ENCODE peak calls at places on chromosome 22, in nine cellular contexts. N is foreskin fibroblast; B is RPMI8226; Z is esophagus squamous epithelium; C is naive thymus-derived CD8-positive, alpha-beta T cell; E is NCI-H1436; M is cardiac muscle cell; D is stimulated activated CD8-positive, alpha-beta memory T cell treated with anti-CD3 and anti-CD28 coated beads, Interleukin-7, amount 100 ng/mL, for 24 hours; Q is GM12865. I is an unnamed sample.
A peak's percentile ranks its signal among the peaks of the same experiment; 100 is the strongest.

GRCh38 chr22:28241637-28242290 is 322.7 kb upstream of the PITPNB start:
- DNase-seq in Q (no peak), Z (no peak), D (no peak), B (no peak), N (no peak), M (no peak), C (no peak), E (no peak), I (no peak)

GRCh38 chr22:19745155-19746133 is 15.1 kb upstream of the TBX1 start:
- DNase-seq in M (no peak), B (no peak), E (no peak), C (no peak), N (no peak), Q (no peak), Z (no peak), D (no peak), I (peak; percentile 98)

GRCh38 chr22:28802595-28803087 is 2.3 kb upstream of the XBP1 start:
- DNase-seq in E (no peak), N (no peak), B (peak; percentile 72), D (no peak), M (no peak), Q (no peak), Z (no peak), C (no peak), I (no peak)

GRCh38 chr22:44383071-44383575 is 70.4 kb upstream of the SHISAL1 start:
- DNase-seq in C (no peak), B (no peak), Z (no peak), D (no peak), N (no peak), Q (no peak), E (no peak), M (no peak), I (peak; percentile 11)

GRCh38 chr22:19086944-19087343 is 35.3 kb downstream of the DGCR2 start:
- DNase-seq in Q (no peak), D (no peak), M (peak; percentile 44), N (peak; percentile 48), E (no peak), Z (no peak), C (no peak), B (no peak), I (no peak)

GRCh38 chr22:42285604-42286003 is 15.2 kb upstream of the TCF20 start:
- DNase-seq in N (no peak), Q (no peak), C (no peak), M (no peak), D (no peak), Z (no peak), E (no peak), B (no peak), I (no peak)

GRCh38 chr22:25351631-25352293 is 132.3 kb downstream of the CRYBB2 start:
- DNase-seq in E (no peak), D (no peak), M (no peak), B (no peak), Z (no peak), C (no peak), N (no peak), Q (no peak), I (no peak)

GRCh38 chr22:20432244-20432686 is 5.4 kb downstream of the SCARF2 start:
- DNase-seq in M (no peak), Z (no peak), D (no peak), C (no peak), B (no peak), E (no peak), Q (no peak), N (no peak), I (no peak)

GRCh38 chr22:21962655-21962949 is 10.0 kb upstream of the PPM1F start:
- DNase-seq in M (no peak), Z (no peak), B (no peak), E (no peak), D (no peak), N (no peak), Q (no peak), C (no peak), I (no peak)

GRCh38 chr22:39242389-39242808 is 2.4 kb downstream of the PDGFB start:
- DNase-seq in D (no peak), Z (no peak), E (no peak), Q (no peak), C (no peak), N (no peak), B (peak; percentile 86), M (no peak), I (no peak)

GRCh38 chr22:17772963-17773605 is 1.2 kb downstream of the BID start:
- DNase-seq in E (no peak), Z (no peak), Q (peak; percentile 27), B (no peak), N (peak; percentile 47), D (no peak), C (no peak), M (peak; percentile 37), I (no peak)

GRCh38 chr22:49871482-49871881 is 17.8 kb downstream of the ZBED4 start:
- DNase-seq in M (peak; percentile 8), B (no peak), E (no peak), Z (no peak), N (no peak), Q (no peak), C (no peak), D (no peak), I (no peak)

GRCh38 chr22:48662476-48663150 is 1165.1 kb downstream of the BRD1 start:
- DNase-seq in N (no peak), Z (no peak), D (no peak), B (no peak), C (no peak), M (no peak), Q (no peak), E (no peak), I (no peak)

GRCh38 chr22:23103199-23103954 is 33.1 kb downstream of the GNAZ start:
- DNase-seq in Q (no peak), B (no peak), E (no peak), Z (no peak), D (no peak), M (no peak), C (no peak), N (no peak), I (no peak)

GRCh38 chr22:46079861-46080821 is 70.2 kb upstream of the PPARA start:
- DNase-seq in M (no peak), E (peak; percentile 59), Z (no peak), B (no peak), N (peak; percentile 95), Q (no peak), C (no peak), D (no peak), I (peak; percentile 92)

GRCh38 chr22:50416996-50417395 is 57.8 kb downstream of the SBF1 start:
- DNase-seq in M (no peak), N (no peak), C (no peak), D (no peak), B (no peak), Q (no peak), E (no peak), Z (no peak), I (no peak)

GRCh38 chr22:45007247-45007945 is 2.4 kb downstream of the PHF21B start:
- DNase-seq in M (peak; percentile 33), N (peak; percentile 7), E (no peak), Q (no peak), C (no peak), Z (no peak), D (no peak), B (no peak), I (no peak)

GRCh38 chr22:19169002-19169946 is 9.3 kb downstream of the SLC25A1 start:
- DNase-seq in Z (no peak), D (no peak), C (no peak), N (no peak), Q (no peak), E (no peak), M (peak; percentile 6), B (no peak), I (no peak)